ENCODE peak calls at places on chromosomes 5 and 9, in six cellular contexts. U, V, Z, C, S and O are unnamed samples.

GRCh38 chr5:121841900-121842299 is 9.8 kb upstream of the FTMT start:
- DNase-seq in Z (no peak), S (no peak), C (no peak), U (no peak), V (no peak), O (no peak)

GRCh38 chr9:92726971-92727715 is 37.5 kb downstream of the BICD2 start:
- DNase-seq in Z (no peak), V (no peak), C (peak), S (no peak), U (no peak), O (no peak)

GRCh38 chr9:108813951-108814601 is 41.7 kb downstream of the ACTL7B start:
- DNase-seq in V (no peak), Z (no peak), C (no peak), U (peak), S (peak), O (no peak)

GRCh38 chr5:179875741-179876667 is 17.4 kb upstream of the MRNIP start:
- DNase-seq in S (no peak), U (no peak), C (peak), V (no peak), Z (no peak), O (no peak)

GRCh38 chr9:32551491-32552049 is 557 bp upstream of the SMIM27 start:
- DNase-seq in Z (peak), U (peak), S (peak), C (peak), V (peak), O (peak)

GRCh38 chr5:79536193-79536906 is 22.4 kb upstream of the HOMER1 start:
- DNase-seq in V (no peak), U (no peak), C (no peak), Z (peak), S (no peak), O (no peak)

GRCh38 chr5:59620535-59621212 is 272.9 kb downstream of the PDE4D start:
- DNase-seq in S (peak), V (no peak), U (no peak), C (no peak), Z (no peak), O (no peak)

GRCh38 chr5:144361406-144361805 is 190.7 kb downstream of the KCTD16 start:
- DNase-seq in Z (no peak), S (no peak), V (no peak), U (no peak), C (no peak), O (no peak)

GRCh38 chr5:86917117-86917579 is 299.4 kb downstream of the COX7C start:
- DNase-seq in C (no peak), U (peak), Z (peak), S (peak), V (no peak), O (no peak)

GRCh38 chr5:42949348-42950090 is 90.6 kb downstream of the ANXA2R start:
- DNase-seq in U (no peak), Z (no peak), S (peak), V (peak), C (peak), O (peak)

GRCh38 chr5:177473461-177473991 is at the start of gene DBN1:
- DNase-seq in C (no peak), U (peak), S (peak), V (peak), Z (peak), O (peak)

GRCh38 chr9:129597355-129598088 is 23.4 kb downstream of the C9orf50 start:
- DNase-seq in C (no peak), V (peak), U (peak), S (peak), Z (peak), O (peak)

GRCh38 chr9:72937545-72937944 is 15.3 kb downstream of the ALDH1A1 start:
- DNase-seq in S (no peak), Z (no peak), V (no peak), C (no peak), U (no peak), O (no peak)

GRCh38 chr5:96655085-96655484 is 7.1 kb upstream of the CAST start:
- DNase-seq in Z (no peak), U (no peak), V (no peak), S (no peak), C (no peak), O (no peak)

GRCh38 chr5:81606150-81606549 is 144.7 kb downstream of the SSBP2 start:
- DNase-seq in V (no peak), Z (no peak), U (no peak), S (no peak), C (no peak), O (no peak)

GRCh38 chr5:1557114-1557873 is 33.5 kb upstream of the LPCAT1 start:
- DNase-seq in V (no peak), C (no peak), S (no peak), U (no peak), Z (no peak), O (no peak)

GRCh38 chr9:114911167-114911821 is 19.1 kb downstream of the TNFSF8 start:
- DNase-seq in U (peak), C (no peak), Z (peak), V (peak), S (peak), O (no peak)
- TF ChIP-seq CTCF in U (peak), C (peak), Z (peak), V (peak), S (peak), O (peak)

GRCh38 chr9:37180138-37180537 is 59.8 kb downstream of the ZCCHC7 start:
- DNase-seq in C (no peak), V (no peak), Z (no peak), S (no peak), U (no peak), O (no peak)

GRCh38 chr9:37178742-37179141 is 58.4 kb downstream of the ZCCHC7 start:
- DNase-seq in C (no peak), U (no peak), V (no peak), S (no peak), Z (no peak), O (no peak)

GRCh38 chr9:37182718-37183117 is 62.3 kb downstream of the ZCCHC7 start:
- DNase-seq in S (no peak), C (no peak), Z (no peak), U (no peak), V (no peak), O (no peak)

GRCh38 chr9:37174247-37174646 is 53.9 kb downstream of the ZCCHC7 start:
- DNase-seq in U (no peak), Z (no peak), V (no peak), S (peak), C (no peak), O (no peak)

DNA sequence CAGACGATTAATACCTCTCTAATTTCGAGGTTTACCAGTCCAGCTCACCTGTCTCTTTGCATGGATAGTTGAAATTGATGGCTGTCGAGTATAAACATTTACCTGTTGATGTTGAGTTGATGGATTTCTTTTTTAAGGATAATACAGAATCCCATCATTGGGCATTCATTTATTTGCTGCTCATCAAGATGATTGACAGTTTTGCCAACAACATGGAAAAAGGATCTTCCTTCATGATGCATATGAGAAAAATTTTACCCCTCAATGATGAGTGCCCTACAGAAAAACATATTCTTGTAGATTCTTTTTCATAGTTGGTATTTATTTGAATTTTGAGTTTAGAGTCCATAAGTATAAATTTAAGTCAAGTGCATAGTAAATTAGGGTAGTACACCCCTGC is 59.2 kb downstream of the ZCCHC7 start:
- DNase-seq in Z (no peak), C (no peak), U (no peak), V (no peak), S (no peak), O (no peak)
- TF ChIP-seq CTCF in Z (no peak), C (no peak), U (no peak), V (no peak), S (no peak), O (no peak)

GRCh38 chr9:35978792-35979191 is 20.8 kb upstream of the OR2S2 start:
- DNase-seq in C (no peak), S (no peak), V (no peak), U (no peak), Z (no peak), O (no peak)
- TF ChIP-seq CTCF in C (no peak), S (no peak), V (no peak), U (no peak), Z (no peak), O (no peak)

DNA sequence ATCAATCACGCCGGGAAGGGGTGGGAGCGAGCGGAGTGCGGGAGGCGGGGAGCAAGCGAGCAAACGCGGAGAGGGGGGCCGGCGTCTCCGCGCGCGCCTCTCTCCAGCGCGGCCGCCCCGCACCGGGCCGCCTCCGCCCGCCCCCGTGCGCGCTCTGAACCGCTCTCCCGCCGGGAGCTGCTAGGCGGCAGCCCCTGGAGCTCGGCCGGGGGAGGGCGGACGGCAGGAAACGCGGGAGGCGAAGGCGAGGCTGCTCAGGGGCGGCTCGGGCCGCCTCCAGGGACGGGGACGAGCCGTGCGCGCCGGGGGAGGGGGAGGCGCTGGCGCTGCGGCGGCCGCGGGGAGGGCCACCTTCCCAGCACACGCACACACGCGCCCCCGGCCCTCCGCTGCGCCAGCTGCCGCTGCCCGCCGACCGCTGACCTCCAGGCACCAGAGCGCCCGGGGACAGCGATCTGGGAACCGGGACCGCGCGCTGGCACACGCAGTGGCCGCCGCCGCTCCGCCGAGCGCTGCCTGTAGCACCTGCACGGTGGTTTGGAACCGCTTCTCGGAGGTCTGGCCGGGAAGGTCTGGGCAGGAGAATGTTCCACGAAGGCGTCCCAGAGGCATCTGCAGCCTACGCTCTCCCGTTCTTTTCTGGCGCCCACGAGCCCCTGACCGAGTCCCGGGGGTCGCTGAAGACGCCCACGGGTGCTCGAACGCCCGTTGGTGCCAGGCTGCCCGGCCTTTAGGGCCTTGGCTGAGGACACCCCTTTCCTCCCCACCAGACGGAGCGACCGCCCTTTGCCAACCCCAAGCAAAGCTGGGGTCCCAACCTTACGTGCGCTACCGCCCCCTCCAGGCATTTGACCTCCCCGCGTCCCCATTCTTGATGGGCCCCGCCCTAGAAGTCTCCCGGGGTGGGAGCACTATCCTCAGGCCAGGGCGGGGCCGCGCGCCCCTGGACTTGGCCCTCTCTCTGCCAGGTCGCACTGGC is at the start of gene GABBR2:
- DNase-seq in S (peak), U (no peak), Z (peak), V (peak), C (no peak), O (no peak)
- TF ChIP-seq CTCF in S (no peak), U (no peak), Z (no peak), V (no peak), C (no peak), O (no peak)

GRCh38 chr5:36073595-36074216 is 7.0 kb upstream of the UGT3A2 start:
- DNase-seq in V (no peak), C (no peak), U (no peak), Z (peak), S (no peak), O (peak)
- TF ChIP-seq CTCF in V (peak), C (no peak), U (peak), Z (peak), S (peak), O (no peak)

DNA sequence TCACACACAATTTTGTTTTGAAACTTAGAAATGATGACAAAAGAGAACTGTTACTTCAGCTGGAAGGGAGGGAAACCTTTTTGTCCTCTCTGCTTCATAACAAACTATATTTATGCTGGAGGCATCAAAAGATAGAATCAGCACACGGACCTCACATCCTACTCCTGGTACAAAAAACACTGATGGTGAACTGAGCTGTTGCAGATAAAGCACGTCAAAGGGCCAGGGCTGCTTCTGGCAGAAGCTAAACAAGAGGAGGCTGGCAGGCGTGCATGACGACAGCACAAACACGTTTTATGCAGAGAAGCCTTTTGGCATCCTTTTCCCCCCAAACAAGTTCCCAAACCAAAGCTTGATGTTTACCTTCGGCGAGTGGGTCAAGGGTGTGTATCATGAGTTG is 169.6 kb downstream of the SLC24A2 start:
- DNase-seq in S (no peak), U (no peak), C (no peak), Z (no peak), V (peak), O (no peak)
- TF ChIP-seq CTCF in S (no peak), U (no peak), C (no peak), Z (no peak), V (no peak), O (no peak)

GRCh38 chr5:8981496-8981895 is 564.4 kb downstream of the SEMA5A start:
- DNase-seq in U (no peak), V (no peak), Z (no peak), C (no peak), S (peak), O (no peak)
- TF ChIP-seq CTCF in U (no peak), V (no peak), Z (no peak), C (no peak), S (no peak), O (no peak)